ENCODE peak calls at places on chromosomes 16 and 17, in four cellular contexts. J is CD8-positive, alpha-beta T cell; K is lung; G is activated B cell treated with CpG ODN at 0.5 μM for 24 hours. V is an unnamed sample.

GRCh38 chr17:41390411-41390938 is 6.9 kb downstream of the KRT31 start:
- DNase-seq in J (no peak), K (no peak), G (no peak), V (no peak)

GRCh38 chr16:29745853-29746345 is at the start of gene C16orf54:
- DNase-seq in J (peak), K (peak), G (peak), V (peak)

GRCh38 chr17:27203241-27203640 is 90.7 kb upstream of the WSB1 start:
- DNase-seq in J (no peak), K (no peak), G (no peak), V (no peak)

GRCh38 chr17:949623-950338 is 29.8 kb downstream of the NXN start:
- DNase-seq in J (no peak), K (no peak), G (no peak), V (no peak)

GRCh38 chr17:66537518-66537917 is 235.1 kb downstream of the PRKCA start:
- DNase-seq in J (no peak), K (no peak), G (no peak), V (no peak)

GRCh38 chr17:56994009-56994792 is 16.3 kb downstream of the SCPEP1 start:
- DNase-seq in J (no peak), K (peak), G (no peak), V (no peak)

GRCh38 chr16:24515186-24515585 is 24.2 kb upstream of the RBBP6 start:
- DNase-seq in J (no peak), K (no peak), G (no peak), V (no peak)

GRCh38 chr16:12100124-12100647 is 123.7 kb downstream of the SNX29 start:
- DNase-seq in J (no peak), K (no peak), G (no peak), V (no peak)

GRCh38 chr16:79970551-79971236 is 370.2 kb upstream of the MAF start:
- DNase-seq in J (no peak), K (peak), G (no peak), V (no peak)

GRCh38 chr17:17001874-17002520 is 30.1 kb upstream of the TNFRSF13B start:
- DNase-seq in J (peak), K (peak), G (peak), V (peak)

GRCh38 chr17:28948873-28949184 is 2.5 kb downstream of the PHF12 start:
- DNase-seq in J (no peak), K (no peak), G (no peak), V (no peak)

GRCh38 chr16:71344315-71344905 is 14.1 kb upstream of the CALB2 start:
- DNase-seq in J (no peak), K (no peak), G (no peak), V (no peak)

GRCh38 chr17:11795906-11796305 is 197.6 kb downstream of the DNAH9 start:
- DNase-seq in J (no peak), K (no peak), G (no peak), V (no peak)

GRCh38 chr17:78351449-78352006 is 8.3 kb downstream of the SOCS3 start:
- DNase-seq in J (no peak), K (peak), G (no peak), V (no peak)

GRCh38 chr17:68290268-68290954 is 516 bp downstream of the SLC16A6 start:
- DNase-seq in J (peak), K (peak), G (peak), V (peak)

GRCh38 chr16:9256196-9256595 is 164.8 kb downstream of the HAPSTR1 start:
- DNase-seq in J (no peak), K (no peak), G (no peak), V (peak)

GRCh38 chr16:30115238-30115637 is 1.9 kb upstream of the GDPD3 start:
- DNase-seq in J (no peak), K (no peak), G (no peak), V (no peak)

GRCh38 chr17:48804936-48805411 is 12.1 kb downstream of the TTLL6 start:
- DNase-seq in J (peak), K (peak), G (peak), V (peak)

GRCh38 chr16:81841709-81842108 is 62.6 kb downstream of the PLCG2 start:
- DNase-seq in J (no peak), K (no peak), G (no peak), V (peak)

GRCh38 chr17:29115906-29116651 is 64.1 kb downstream of the MYO18A start:
- DNase-seq in J (peak), K (peak), G (no peak), V (peak)

GRCh38 chr16:3026609-3027487 is 3.0 kb downstream of the THOC6 start:
- DNase-seq in J (no peak), K (no peak), G (no peak), V (no peak)

GRCh38 chr16:53219795-53220194 is 165.0 kb downstream of the CHD9 start:
- DNase-seq in J (no peak), K (no peak), G (no peak), V (no peak)

GRCh38 chr16:89633064-89633631 is 19.7 kb downstream of the DPEP1 start:
- DNase-seq in J (no peak), K (no peak), G (no peak), V (no peak)

GRCh38 chr16:28553776-28554633 is at the start of gene SGF29:
- DNase-seq in J (peak), K (peak), G (peak), V (peak)
- TF ChIP-seq CTCF in J (no peak), K (peak), G (no peak), V (peak)

DNA sequence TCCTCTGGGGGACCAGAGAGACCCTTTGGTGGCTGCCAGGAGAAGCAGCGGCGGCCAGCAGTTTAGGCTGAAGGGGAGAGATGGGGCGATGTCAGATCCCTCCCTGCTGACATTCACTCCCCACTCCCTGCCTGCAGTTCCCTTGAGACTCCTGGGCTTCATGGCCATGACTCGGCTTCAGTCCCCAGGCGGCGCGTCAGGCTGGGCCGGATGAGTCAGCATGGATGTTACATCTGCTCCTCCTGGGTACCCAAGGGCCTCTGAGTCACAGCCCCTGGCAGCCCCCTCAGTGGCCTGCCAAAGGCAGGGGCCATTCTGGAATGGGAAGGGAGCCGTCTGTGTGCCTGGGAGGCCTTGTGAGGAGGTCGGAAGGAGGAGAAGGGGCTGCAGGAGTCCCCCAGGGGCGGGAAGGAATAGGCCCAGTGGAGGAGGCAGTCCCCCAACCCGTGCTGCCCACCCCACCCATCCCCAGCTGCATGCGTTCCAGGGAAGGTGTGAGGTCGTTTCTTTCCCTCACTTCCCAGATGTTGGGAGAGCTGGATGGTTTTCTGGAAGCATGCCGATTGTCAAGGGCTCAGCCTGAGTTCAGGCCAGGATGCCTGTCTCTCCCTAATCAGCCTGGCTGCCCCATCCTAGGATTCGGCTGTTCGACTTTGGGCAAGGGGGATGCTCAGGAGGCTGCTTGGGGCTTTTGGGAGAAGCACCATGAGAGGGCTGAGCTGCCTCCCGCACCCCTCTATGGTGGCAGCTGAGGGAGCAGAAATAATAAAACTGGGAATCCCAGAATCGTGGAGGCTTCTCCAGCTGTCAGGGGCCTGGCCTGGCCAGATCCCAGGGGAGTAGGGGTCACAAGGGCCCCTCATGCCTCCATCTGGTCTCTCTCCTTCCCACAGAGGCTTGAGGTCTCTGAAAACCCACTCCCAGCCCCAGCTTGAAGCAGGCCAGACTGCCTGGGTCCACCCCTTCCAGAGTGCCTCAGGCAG is 9.7 kb downstream of the RHBDL3 start:
- DNase-seq in J (no peak), K (no peak), G (no peak), V (no peak)
- TF ChIP-seq CTCF in J (no peak), K (no peak), G (no peak), V (no peak)

DNA sequence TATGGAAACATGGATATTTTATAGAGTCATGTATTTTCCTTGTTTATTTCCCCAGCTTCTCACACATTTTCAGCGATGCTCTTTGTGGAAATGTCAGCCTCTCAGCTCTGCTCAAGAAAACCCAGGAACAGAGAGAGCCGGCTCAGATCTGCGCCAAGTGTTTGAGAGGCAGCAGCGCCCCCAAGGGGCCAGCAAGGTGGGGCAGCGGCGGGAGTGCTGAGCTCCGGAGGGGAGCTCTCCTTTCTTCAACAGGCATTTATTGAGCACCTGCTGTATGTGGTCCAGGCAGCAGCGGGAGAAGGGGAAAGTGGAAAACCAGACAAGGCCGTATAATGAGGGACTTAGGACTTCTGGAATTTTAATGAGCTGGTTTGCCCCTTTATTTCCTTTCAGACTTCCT is 421.1 kb upstream of the C16orf82 start:
- DNase-seq in J (no peak), K (no peak), G (no peak), V (no peak)
- TF ChIP-seq CTCF in J (no peak), K (no peak), G (no peak), V (peak)

GRCh38 chr17:34892864-34893263 is 68.4 kb downstream of the CCT6B start:
- DNase-seq in J (no peak), K (no peak), G (no peak), V (no peak)
- TF ChIP-seq CTCF in J (no peak), K (no peak), G (no peak), V (peak)

GRCh38 chr17:74380086-74380958 is 13.0 kb downstream of the GPR142 start:
- DNase-seq in J (no peak), K (peak), G (no peak), V (no peak)
- TF ChIP-seq CTCF in J (no peak), K (no peak), G (no peak), V (no peak)

GRCh38 chr16:47612711-47613110 is 151.6 kb downstream of the PHKB start:
- DNase-seq in J (no peak), K (no peak), G (no peak), V (no peak)
- TF ChIP-seq CTCF in J (no peak), K (no peak), G (no peak), V (no peak)

GRCh38 chr17:50134206-50135110 is 4.5 kb upstream of the SAMD14 start:
- DNase-seq in J (no peak), K (no peak), G (no peak), V (no peak)
- TF ChIP-seq CTCF in J (no peak), K (no peak), G (no peak), V (no peak)

DNA sequence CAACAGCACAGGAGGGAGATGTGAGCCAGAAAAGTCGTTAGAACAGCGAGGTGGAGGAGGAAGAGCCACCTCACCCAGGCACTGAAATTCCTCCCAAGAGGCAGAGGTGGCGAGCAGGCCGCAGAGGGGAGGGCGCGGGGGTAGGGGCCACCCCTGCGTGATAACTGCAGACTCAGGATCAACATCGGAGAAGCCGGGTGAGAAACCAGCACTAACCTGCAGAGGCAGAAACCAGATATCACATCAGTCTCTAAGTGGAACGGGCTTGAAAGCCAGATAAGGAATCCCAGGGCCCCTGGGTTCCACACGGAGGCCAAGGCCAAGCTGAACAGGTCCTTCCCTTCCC is 39.4 kb upstream of the ZC3H18 start:
- DNase-seq in J (no peak), K (no peak), G (no peak), V (no peak)
- TF ChIP-seq CTCF in J (no peak), K (no peak), G (no peak), V (no peak)

GRCh38 chr17:22703786-22704441 is 1011.6 kb downstream of the KCNJ18 start:
- DNase-seq in J (no peak), K (no peak), G (no peak), V (no peak)
- TF ChIP-seq CTCF in J (no peak), K (no peak), G (no peak), V (no peak)

GRCh38 chr16:84016477-84016876 is 26.1 kb downstream of the SLC38A8 start:
- DNase-seq in J (no peak), K (no peak), G (no peak), V (no peak)

GRCh38 chr16:84021488-84021887 is 21.1 kb downstream of the SLC38A8 start:
- DNase-seq in J (no peak), K (no peak), G (no peak), V (no peak)

GRCh38 chr16:84015399-84015798 is 27.2 kb downstream of the SLC38A8 start:
- DNase-seq in J (no peak), K (no peak), G (no peak), V (no peak)

GRCh38 chr16:84020353-84020752 is 22.2 kb downstream of the SLC38A8 start:
- DNase-seq in J (no peak), K (no peak), G (no peak), V (no peak)

GRCh38 chr16:84018710-84019109 is 23.9 kb downstream of the SLC38A8 start:
- DNase-seq in J (no peak), K (no peak), G (no peak), V (no peak)
- TF ChIP-seq CTCF in J (no peak), K (no peak), G (no peak), V (no peak)